ENCODE peak calls at places on chromosome 21, in ten cellular contexts. U is heart right ventricle; V is lung; I is mucosa of descending colon; Y is suprapubic skin; O is GM23338; D is OCI-LY7; N is effector memory CD4-positive, alpha-beta T cell; P is CD8-positive, alpha-beta memory T cell; S is ovary. G is an unnamed sample. For H3K4me1, the result is how much of the 10 kb centered on the place peaks cover.

GRCh38 chr21:29018540-29018939 is 609 bp downstream of the RWDD2B start:
- DNase-seq in V (no peak), I (no peak), P (no peak), S (no peak), N (no peak), D (no peak), O (no peak), Y (no peak), U (no peak), G (no peak)

GRCh38 chr21:41219498-41220207 is 51.7 kb downstream of the BACE2 start:
- DNase-seq in S (no peak), O (no peak), V (no peak), I (no peak), Y (no peak), U (no peak), N (no peak), D (no peak), P (no peak), G (no peak)

GRCh38 chr21:32813265-32813903 is 41.8 kb upstream of the PAXBP1 start:
- DNase-seq in I (no peak), D (peak), Y (no peak), U (no peak), S (peak), P (no peak), N (no peak), V (no peak), O (peak), G (no peak)

GRCh38 chr21:31732538-31732864 is 583 bp upstream of the SCAF4 start:
- DNase-seq in O (no peak), Y (no peak), I (no peak), N (no peak), V (no peak), U (no peak), S (no peak), D (no peak), P (no peak), G (no peak)

GRCh38 chr21:36205962-36206361 is 49.3 kb downstream of the DOP1B start:
- DNase-seq in D (no peak), S (no peak), N (no peak), I (no peak), U (no peak), P (no peak), V (no peak), Y (no peak), O (no peak), G (no peak)

GRCh38 chr21:14306143-14306907 is 76.6 kb downstream of the HSPA13 start:
- DNase-seq in N (no peak), D (peak), I (no peak), U (no peak), Y (no peak), O (no peak), S (no peak), V (no peak), P (no peak), G (no peak)

GRCh38 chr21:29350246-29350779 is 51.6 kb downstream of the BACH1 start:
- DNase-seq in N (no peak), O (no peak), P (no peak), D (no peak), Y (no peak), U (no peak), S (no peak), I (no peak), V (peak), G (no peak)

GRCh38 chr21:41957991-41958766 is 4.4 kb upstream of the C2CD2 start:
- DNase-seq in N (no peak), I (peak), S (peak), V (peak), U (peak), P (no peak), O (peak), D (no peak), Y (no peak), G (no peak)

GRCh38 chr21:41612674-41613250 is 104.8 kb upstream of the TMPRSS2 start:
- DNase-seq in S (peak), D (peak), N (no peak), P (no peak), O (peak), Y (peak), V (peak), I (peak), U (peak), G (no peak)

GRCh38 chr21:26795866-26796329 is 49.3 kb downstream of the ADAMTS1 start:
- DNase-seq in S (peak), O (no peak), V (no peak), U (no peak), N (no peak), Y (no peak), I (no peak), P (no peak), D (no peak), G (no peak)

GRCh38 chr21:42003051-42003461 is 7.1 kb downstream of the ZBTB21 start:
- DNase-seq in I (no peak), O (no peak), N (no peak), V (no peak), Y (no peak), S (no peak), P (no peak), U (no peak), D (no peak), G (no peak)

GRCh38 chr21:16535100-16535418 is 805.3 kb downstream of the USP25 start:
- DNase-seq in Y (peak), U (peak), O (no peak), P (no peak), I (no peak), V (peak), S (peak), N (no peak), D (no peak), G (no peak)

GRCh38 chr21:16071761-16072160 is 342.0 kb downstream of the USP25 start:
- DNase-seq in D (no peak), O (no peak), Y (no peak), V (no peak), I (no peak), N (no peak), U (no peak), P (no peak), S (no peak), G (no peak)

GRCh38 chr21:28867401-28867800 is 125.3 kb downstream of the LTN1 start:
- DNase-seq in P (no peak), S (no peak), U (no peak), Y (no peak), N (no peak), I (no peak), O (no peak), D (no peak), V (no peak), G (no peak)

GRCh38 chr21:15841856-15842564 is 112.2 kb downstream of the USP25 start:
- DNase-seq in Y (no peak), N (no peak), V (no peak), U (no peak), S (no peak), P (no peak), D (no peak), O (no peak), I (no peak), G (no peak)

GRCh38 chr21:24011087-24011486 is 1596.2 kb downstream of the MRPL39 start:
- DNase-seq in V (no peak), U (no peak), D (no peak), P (no peak), Y (no peak), N (no peak), O (no peak), S (no peak), I (no peak), G (no peak)
- H3K4me1 ChIP-seq in V (under half), U (under half), D (under half), P (under half), Y (under half), N (under half), O (under half), S (under half), I (under half), G (under half)

GRCh38 chr21:45358711-45359310 is 46.2 kb upstream of the COL18A1 start:
- DNase-seq in O (no peak), D (no peak), N (no peak), S (no peak), P (no peak), U (peak), Y (no peak), I (no peak), V (no peak), G (no peak)

GRCh38 chr21:45357436-45358260 is 47.3 kb upstream of the COL18A1 start:
- DNase-seq in P (no peak), D (no peak), O (peak), I (no peak), S (peak), Y (peak), U (peak), N (no peak), V (no peak), G (no peak)

GRCh38 chr21:45356653-45357435 is 48.1 kb upstream of the COL18A1 start:
- DNase-seq in O (no peak), D (no peak), S (no peak), V (no peak), I (no peak), P (no peak), Y (no peak), U (peak), N (no peak), G (no peak)

GRCh38 chr21:45359451-45360217 is 45.3 kb upstream of the COL18A1 start:
- DNase-seq in D (no peak), V (no peak), N (no peak), S (no peak), I (no peak), O (no peak), U (peak), P (no peak), Y (no peak), G (no peak)

DNA sequence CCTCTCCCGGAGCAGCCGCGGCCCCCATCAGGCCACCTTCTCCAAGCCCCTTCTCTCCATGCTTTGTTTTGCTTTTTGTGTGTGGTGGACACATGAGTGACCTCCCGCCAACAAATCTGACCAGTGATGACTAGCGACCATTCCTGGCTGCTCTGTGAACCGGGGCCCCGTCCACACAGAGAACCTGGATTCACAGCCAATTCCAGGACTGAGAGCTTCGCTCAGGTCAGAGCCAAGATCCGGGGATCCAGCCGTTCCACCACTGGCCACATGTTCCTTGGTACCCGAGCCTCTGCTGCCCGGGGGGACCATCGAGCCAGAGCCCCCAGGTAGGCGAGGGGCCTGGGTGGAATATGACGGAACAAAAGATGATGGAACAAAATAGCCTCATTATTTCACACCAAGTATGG is 46.7 kb upstream of the COL18A1 start:
- DNase-seq in V (no peak), Y (no peak), S (no peak), D (no peak), U (peak), P (no peak), N (no peak), I (no peak), O (no peak), G (no peak)
- H3K4me1 ChIP-seq in V (under half), Y (under half), S (under half), D (under half), U (half or more), P (under half), N (under half), I (under half), O (under half), G (under half)

DNA sequence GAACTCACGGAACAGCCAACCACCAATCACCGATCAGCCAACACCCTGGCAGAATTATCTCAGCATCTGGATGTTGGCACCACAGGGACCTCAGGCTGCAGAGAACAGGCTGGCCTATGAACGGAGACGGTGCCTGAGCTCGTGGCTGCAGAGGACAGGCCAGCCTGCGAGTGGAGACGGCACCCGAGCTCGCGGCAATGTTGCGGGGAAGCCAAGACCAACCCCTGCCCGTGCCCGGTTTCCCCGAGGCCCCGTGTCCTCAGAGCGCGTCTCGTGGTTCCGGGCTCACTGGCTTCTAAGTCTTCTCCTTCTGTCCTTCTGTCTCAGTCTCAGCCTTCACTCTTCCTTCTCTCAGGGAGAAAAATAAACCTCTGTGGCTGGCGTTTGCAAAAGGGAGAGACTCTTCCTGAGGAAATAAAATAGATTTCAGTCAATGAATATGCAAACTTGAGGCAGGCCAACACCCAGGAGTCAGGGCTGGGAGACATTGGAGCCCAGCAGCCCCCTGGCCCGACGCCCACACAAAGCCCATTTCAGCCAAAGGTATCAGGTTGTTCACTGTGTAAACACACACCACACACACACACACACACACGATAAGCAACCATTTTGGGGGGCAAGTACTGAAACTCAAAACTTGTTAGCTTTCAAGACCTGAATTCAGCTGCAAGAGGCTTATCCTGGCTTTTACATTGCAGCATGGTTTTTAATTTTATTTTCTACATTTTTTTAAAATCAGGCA is 67.7 kb downstream of the SIK1 start:
- DNase-seq in N (no peak), V (no peak), O (no peak), U (peak), P (no peak), S (no peak), I (no peak), Y (no peak), D (no peak), G (no peak)
- H3K4me1 ChIP-seq in N (under half), V (under half), O (under half), U (under half), P (under half), S (under half), I (under half), Y (half or more), D (half or more), G (under half)

GRCh38 chr21:37385179-37385765 is 18.7 kb downstream of the DYRK1A start:
- DNase-seq in D (no peak), N (no peak), Y (no peak), P (no peak), V (no peak), U (no peak), S (no peak), O (no peak), I (no peak), G (no peak)

GRCh38 chr21:37383066-37383465 is 16.5 kb downstream of the DYRK1A start:
- DNase-seq in I (no peak), U (no peak), O (peak), D (peak), Y (no peak), P (no peak), S (no peak), N (no peak), V (no peak), G (no peak)

GRCh38 chr21:37383784-37384311 is 17.3 kb downstream of the DYRK1A start:
- DNase-seq in O (no peak), V (no peak), U (no peak), N (no peak), Y (no peak), D (no peak), I (no peak), P (no peak), S (no peak), G (no peak)

GRCh38 chr21:37384416-37384815 is 17.8 kb downstream of the DYRK1A start:
- DNase-seq in U (no peak), O (no peak), N (no peak), S (no peak), I (no peak), D (no peak), P (no peak), V (no peak), Y (no peak), G (no peak)

GRCh38 chr21:37386151-37386550 is 19.6 kb downstream of the DYRK1A start:
- DNase-seq in O (no peak), Y (no peak), U (no peak), S (no peak), V (no peak), D (no peak), I (no peak), P (no peak), N (no peak), G (no peak)
- H3K4me1 ChIP-seq in O (under half), Y (half or more), U (half or more), S (under half), V (under half), D (under half), I (under half), P (half or more), N (under half), G (half or more)

GRCh38 chr21:38793060-38793459 is 12.7 kb upstream of the ETS2 start:
- DNase-seq in V (no peak), P (no peak), N (no peak), I (no peak), S (no peak), D (no peak), Y (no peak), U (no peak), O (no peak), G (no peak)
- H3K4me1 ChIP-seq in V (under half), P (under half), N (under half), I (under half), S (under half), D (under half), Y (under half), U (under half), O (under half), G (under half)